ENCODE peak calls at places on chromosomes 11 and 22, in six cellular contexts. D is right cardiac atrium, K is sigmoid colon, R is cardiac muscle cell, O is tibial artery, G is pancreas. C is an unnamed sample. For H3K4me1, the result is how much of the 10 kb centered on the place peaks cover.

GRCh38 chr22:49660321-49660720 is 167.4 kb downstream of the BRD1 start:
- DNase-seq in G (no peak), D (no peak), R (no peak), K (peak), O (peak), C (no peak)

GRCh38 chr11:66956689-66957290 is 1.4 kb downstream of the PC start:
- DNase-seq in G (no peak), D (no peak), R (peak), K (peak), O (no peak), C (peak)

GRCh38 chr11:134126197-134126822 is 57.4 kb downstream of the JAM3 start:
- DNase-seq in O (no peak), G (no peak), R (peak), D (no peak), K (no peak), C (no peak)

GRCh38 chr22:38075105-38075825 is 8.7 kb downstream of the SLC16A8 start:
- DNase-seq in G (no peak), R (no peak), D (no peak), K (no peak), O (no peak), C (no peak)

GRCh38 chr22:40001800-40002577 is 7.2 kb downstream of the FAM83F start:
- DNase-seq in G (no peak), K (no peak), R (no peak), O (no peak), D (no peak), C (no peak)

GRCh38 chr22:46379301-46379930 is 43.9 kb downstream of the TRMU start:
- DNase-seq in R (no peak), O (no peak), D (no peak), G (peak), K (no peak), C (no peak)

GRCh38 chr22:22691716-22692701 is 47.6 kb downstream of the GGTLC2 start:
- DNase-seq in D (no peak), O (peak), R (peak), K (peak), G (no peak), C (no peak)

GRCh38 chr11:17581732-17582053 is 34.6 kb downstream of the OTOG start:
- DNase-seq in R (no peak), D (no peak), K (no peak), G (no peak), O (no peak), C (no peak)

GRCh38 chr11:11279956-11280689 is 72.9 kb downstream of the CSNK2A3 start:
- DNase-seq in G (no peak), R (no peak), D (no peak), O (no peak), K (peak), C (no peak)

GRCh38 chr22:39959640-39960447 is at the start of gene TMA7B:
- DNase-seq in K (no peak), G (no peak), D (no peak), R (peak), O (no peak), C (peak)

GRCh38 chr11:2800655-2801531 is 84.7 kb downstream of the CDKN1C start:
- DNase-seq in R (no peak), O (peak), G (peak), K (peak), D (peak), C (no peak)

GRCh38 chr11:104731890-104732289 is 166.4 kb downstream of the CASP12 start:
- DNase-seq in K (no peak), D (no peak), G (no peak), R (no peak), O (no peak), C (no peak)

GRCh38 chr11:96241351-96241841 is 101.6 kb downstream of the MAML2 start:
- DNase-seq in R (no peak), O (no peak), K (no peak), D (no peak), G (no peak), C (no peak)

GRCh38 chr11:47672283-47672730 is 29.9 kb upstream of the MTCH2 start:
- DNase-seq in D (no peak), R (no peak), K (no peak), O (no peak), G (no peak), C (no peak)

GRCh38 chr11:125690006-125690405 is 9.4 kb upstream of the ACRV1 start:
- DNase-seq in G (no peak), R (no peak), K (no peak), D (no peak), O (no peak), C (no peak)

GRCh38 chr22:35230839-35231584 is 26.3 kb upstream of the HMGXB4 start:
- DNase-seq in G (no peak), D (no peak), O (no peak), R (no peak), K (no peak), C (peak)

GRCh38 chr11:131977854-131978253 is 607.4 kb downstream of the NTM start:
- DNase-seq in O (no peak), D (no peak), K (no peak), G (no peak), R (peak), C (no peak)

GRCh38 chr11:58688779-58689503 is 42.8 kb downstream of the GLYAT start:
- DNase-seq in D (no peak), K (no peak), O (no peak), R (no peak), G (no peak), C (no peak)

GRCh38 chr11:74018331-74019005 is 9.6 kb upstream of the UCP3 start:
- DNase-seq in O (peak), R (peak), K (peak), G (peak), D (peak), C (no peak)

GRCh38 chr11:33172996-33173395 is 11.7 kb upstream of the CSTF3 start:
- DNase-seq in D (peak), R (peak), K (no peak), O (no peak), G (no peak), C (no peak)

GRCh38 chr22:44821741-44822425 is 69.5 kb downstream of the ARHGAP8 start:
- DNase-seq in G (no peak), O (no peak), K (peak), D (no peak), R (no peak), C (no peak)

GRCh38 chr11:65487467-65488272 is 11.2 kb upstream of the MALAT1 start:
- DNase-seq in O (peak), R (peak), K (peak), G (peak), D (peak), C (no peak)

GRCh38 chr11:117076941-117077659 is 21.1 kb downstream of the SIK3 start:
- DNase-seq in K (no peak), R (no peak), O (no peak), D (no peak), G (no peak), C (no peak)

GRCh38 chr11:128334311-128335044 is 252.9 kb downstream of the ETS1 start:
- DNase-seq in D (peak), G (no peak), K (peak), O (no peak), R (peak), C (no peak)

GRCh38 chr11:116070555-116070954 is 566.3 kb upstream of the CADM1 start:
- DNase-seq in D (no peak), O (no peak), K (no peak), R (no peak), G (no peak), C (no peak)

GRCh38 chr11:12625438-12626071 is 48.7 kb upstream of the TEAD1 start:
- DNase-seq in K (no peak), D (no peak), R (peak), O (no peak), G (no peak), C (no peak)

GRCh38 chr22:42131562-42131961 is 952 bp upstream of the CYP2D6 start:
- DNase-seq in R (no peak), G (no peak), O (no peak), K (no peak), D (no peak), C (no peak)

GRCh38 chr11:14451825-14452224 is 47.8 kb downstream of the COPB1 start:
- DNase-seq in R (no peak), D (no peak), O (no peak), G (no peak), K (no peak), C (no peak)

GRCh38 chr11:128670631-128671030 is 23.2 kb upstream of the FLI1 start:
- DNase-seq in R (no peak), D (no peak), O (no peak), G (no peak), K (no peak), C (no peak)

GRCh38 chr11:134915881-134916280 is 503.8 kb upstream of the B3GAT1 start:
- DNase-seq in O (no peak), K (no peak), D (no peak), R (no peak), G (no peak), C (no peak)

GRCh38 chr11:27679136-27680015 is 20.9 kb downstream of the BDNF start:
- DNase-seq in D (no peak), O (no peak), R (peak), K (no peak), G (no peak), C (no peak)

GRCh38 chr11:7413961-7414728 is 71.2 kb upstream of the OLFML1 start:
- DNase-seq in D (no peak), O (no peak), R (no peak), G (no peak), K (no peak), C (no peak)

GRCh38 chr22:42743501-42743991 is 22.9 kb upstream of the A4GALT start:
- DNase-seq in O (peak), D (peak), G (no peak), R (peak), K (peak), C (no peak)

GRCh38 chr22:50627452-50627913 is 469 bp downstream of the ARSA start:
- DNase-seq in G (no peak), D (no peak), R (no peak), K (peak), O (no peak), C (peak)

GRCh38 chr11:32312206-32312817 is 123.0 kb downstream of the WT1 start:
- DNase-seq in K (no peak), O (no peak), G (no peak), R (peak), D (no peak), C (no peak)

GRCh38 chr11:73152861-73153483 is 10.9 kb upstream of the FCHSD2 start:
- DNase-seq in O (peak), K (peak), D (no peak), G (no peak), R (no peak), C (peak)

GRCh38 chr11:70241709-70242108 is 28.8 kb upstream of the PPFIA1 start:
- DNase-seq in K (no peak), R (no peak), O (no peak), D (no peak), G (no peak), C (no peak)

GRCh38 chr11:3840870-3841425 is at the start of gene RHOG:
- DNase-seq in R (peak), K (peak), G (peak), O (peak), D (peak), C (peak)

GRCh38 chr11:111935331-111936044 is 1.7 kb upstream of the DIXDC1 start:
- DNase-seq in R (peak), G (no peak), K (no peak), D (peak), O (no peak), C (no peak)
- H3K4me1 ChIP-seq in R (under half), G (under half), K (half or more), D (under half), O (under half), C (under half)

DNA sequence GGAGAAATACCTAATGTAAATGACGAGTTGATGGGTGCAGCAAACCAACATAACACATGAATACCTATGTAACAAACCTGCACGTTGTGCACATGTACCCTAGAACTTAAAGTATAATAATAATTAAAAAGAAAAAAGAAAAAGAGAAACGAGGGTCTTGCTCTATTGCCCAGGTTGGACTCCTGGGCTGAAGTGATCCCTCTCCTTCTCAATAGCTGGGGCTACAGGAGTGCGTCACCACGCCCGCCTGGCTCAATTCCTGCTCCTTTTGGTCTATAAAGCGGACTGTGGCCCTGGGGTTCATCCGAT is 521 bp upstream of the PTS start:
- DNase-seq in R (no peak), D (no peak), K (peak), O (no peak), G (no peak), C (no peak)
- H3K4me1 ChIP-seq in R (under half), D (under half), K (under half), O (under half), G (under half), C (under half)

GRCh38 chr11:86523738-86524602 is 148.4 kb downstream of the ME3 start:
- DNase-seq in R (peak), G (peak), D (no peak), O (no peak), K (no peak), C (no peak)
- H3K4me1 ChIP-seq in R (under half), G (under half), D (under half), O (under half), K (under half), C (under half)

DNA sequence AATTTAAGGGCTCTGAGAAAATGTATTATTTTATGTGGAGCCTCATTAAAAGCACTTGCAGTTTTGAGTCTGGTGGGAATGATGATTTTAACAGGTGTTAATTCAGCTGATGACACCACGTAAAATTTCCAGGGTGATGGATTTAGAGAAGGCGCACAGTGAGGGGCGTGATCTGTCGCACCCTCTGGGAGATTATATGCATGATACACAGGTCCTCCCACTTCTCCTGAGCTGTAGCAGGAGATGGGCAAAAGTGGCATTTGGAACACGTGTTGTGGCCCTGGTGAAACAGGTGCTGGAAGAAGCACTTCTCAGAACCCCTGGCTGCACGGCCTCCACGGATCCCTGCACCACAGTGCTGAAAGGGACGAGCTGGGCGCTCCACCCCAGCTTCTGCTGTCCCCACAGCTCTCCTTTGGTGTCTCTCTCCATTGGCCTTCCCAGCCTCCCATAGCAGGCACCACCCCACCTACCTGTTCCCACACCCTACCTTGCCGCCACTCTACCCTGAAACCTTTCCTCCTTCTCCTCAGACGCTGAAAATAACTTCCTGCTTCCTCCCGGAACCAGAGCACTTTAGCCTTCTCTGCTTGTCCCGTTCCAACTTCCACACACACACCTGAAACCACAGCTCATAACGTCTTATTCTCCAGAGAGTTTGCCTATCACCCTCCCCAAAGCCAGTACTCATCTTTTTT is 6.9 kb upstream of the SORL1 start:
- DNase-seq in R (no peak), O (no peak), G (no peak), K (no peak), D (no peak), C (no peak)
- H3K4me1 ChIP-seq in R (under half), O (under half), G (under half), K (under half), D (under half), C (under half)

DNA sequence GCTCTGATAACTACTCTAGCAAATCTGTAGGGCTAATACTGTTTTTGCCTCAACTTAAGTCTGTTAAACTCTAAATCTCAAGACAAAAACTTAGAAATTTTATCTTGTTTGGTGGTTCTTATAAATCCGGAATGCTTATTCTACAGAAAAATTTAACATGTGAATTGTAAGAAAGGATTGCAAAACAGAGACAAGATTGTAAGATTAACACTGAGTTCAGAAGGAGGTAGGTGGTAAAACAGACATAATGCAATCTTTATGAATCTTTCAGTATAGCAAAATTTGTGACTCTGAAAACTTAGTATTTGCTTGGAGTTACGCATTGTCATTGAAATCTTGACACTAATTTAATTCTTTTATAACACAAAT is 263.9 kb downstream of the SBF2 start:
- DNase-seq in O (no peak), G (no peak), R (peak), K (no peak), D (no peak), C (no peak)
- H3K4me1 ChIP-seq in O (under half), G (under half), R (under half), K (under half), D (under half), C (under half)

C was measured in CD4-positive, CD25-positive, alpha-beta regulatory T cell.